ENCODE peak calls at places on chromosomes 12 and 14, in seven cellular contexts. X, D, O, E, Q, F and V are unnamed samples.

GRCh38 chr12:57759360-57759980 is 4.6 kb downstream of the MARCHF9 start:
- DNase-seq in X (no peak), D (no peak), Q (no peak), O (no peak), E (no peak), F (peak), V (no peak)

GRCh38 chr12:98894412-98895085 is 249.5 kb downstream of the APAF1 start:
- DNase-seq in D (no peak), O (no peak), X (no peak), E (no peak), Q (peak), F (no peak), V (no peak)

GRCh38 chr12:4856556-4856955 is 53.1 kb upstream of the KCNA1 start:
- DNase-seq in F (no peak), D (no peak), O (no peak), Q (no peak), X (no peak), E (no peak), V (no peak)

GRCh38 chr12:125610292-125610691 is 545.1 kb downstream of the AACS start:
- DNase-seq in E (no peak), Q (no peak), X (no peak), D (no peak), O (no peak), F (no peak), V (no peak)

GRCh38 chr12:109678732-109679131 is 34.9 kb upstream of the FAM222A start:
- DNase-seq in O (no peak), D (no peak), Q (no peak), F (no peak), E (no peak), X (no peak), V (no peak)

GRCh38 chr12:16019131-16019530 is 108.0 kb downstream of the DERA start:
- DNase-seq in Q (no peak), X (peak), E (no peak), F (no peak), O (no peak), D (no peak), V (no peak)

GRCh38 chr12:101015021-101015420 is 195.0 kb downstream of the SLC5A8 start:
- DNase-seq in O (no peak), E (no peak), Q (no peak), D (no peak), F (no peak), X (no peak), V (no peak)

GRCh38 chr12:25119020-25119419 is 75.9 kb downstream of the DNAI7 start:
- DNase-seq in X (no peak), Q (no peak), O (no peak), F (no peak), E (no peak), D (no peak), V (no peak)

GRCh38 chr12:49017764-49018281 is 753 bp downstream of the PRKAG1 start:
- DNase-seq in O (peak), D (peak), E (no peak), Q (no peak), F (peak), X (peak), V (no peak)

GRCh38 chr12:110256780-110257431 is 24.1 kb upstream of the ATP2A2 start:
- DNase-seq in X (no peak), D (no peak), Q (no peak), F (no peak), O (peak), E (no peak), V (no peak)

GRCh38 chr12:23611320-23611719 is 338.1 kb downstream of the SOX5 start:
- DNase-seq in E (no peak), X (peak), F (no peak), O (no peak), Q (no peak), D (no peak), V (peak)

GRCh38 chr12:113980537-113981337 is 14.6 kb upstream of the RBM19 start:
- DNase-seq in D (peak), Q (no peak), F (peak), E (peak), X (peak), O (peak), V (peak)

GRCh38 chr14:52402812-52403526 is 88.9 kb downstream of the PTGER2 start:
- DNase-seq in Q (no peak), F (no peak), O (no peak), E (no peak), X (peak), D (no peak), V (no peak)

GRCh38 chr14:22163051-22163450 is 426.0 kb downstream of the DAD1 start:
- DNase-seq in F (no peak), E (no peak), Q (no peak), D (no peak), X (no peak), O (no peak), V (no peak)

GRCh38 chr14:85241022-85241880 is 288.7 kb upstream of the FLRT2 start:
- DNase-seq in F (no peak), X (peak), O (no peak), E (no peak), D (no peak), Q (no peak), V (no peak)

GRCh38 chr12:18072723-18073122 is 17.3 kb downstream of the RERGL start:
- DNase-seq in D (no peak), E (no peak), F (no peak), X (no peak), O (no peak), Q (no peak), V (no peak)

GRCh38 chr12:6312529-6313325 is 2.2 kb downstream of the PLEKHG6 start:
- DNase-seq in F (no peak), O (no peak), E (no peak), Q (no peak), D (no peak), X (no peak), V (no peak)

GRCh38 chr14:30928462-30928861 is 54.1 kb downstream of the COCH start:
- DNase-seq in O (no peak), F (no peak), E (no peak), X (peak), D (no peak), Q (no peak), V (no peak)

GRCh38 chr12:47984331-47984801 is 19.9 kb downstream of the COL2A1 start:
- DNase-seq in D (no peak), E (no peak), O (no peak), Q (no peak), X (no peak), F (no peak), V (no peak)

GRCh38 chr12:86256169-86256568 is at the start of gene MGAT4C:
- DNase-seq in O (no peak), X (no peak), D (no peak), Q (no peak), E (no peak), F (no peak), V (no peak)